ENCODE peak calls at places on chromosomes 11 and 22, in four cellular contexts. One of them, this sample, is unnamed.

GRCh38 chr11:20536784-20537183 is 62.6 kb upstream of the SLC6A5 start:
- DNase-seq in NCI-H69: peak; percentile 61
- DNase-seq in NCI-H1092: no peak
- DNase-seq in PC-3: no peak
- DNase-seq in this sample: no peak

GRCh38 chr11:32113200-32113599 is 22.3 kb downstream of the RCN1 start:
- DNase-seq in NCI-H1092: no peak
- DNase-seq in NCI-H69: peak; percentile 92
- DNase-seq in PC-3: no peak
- DNase-seq in this sample: peak; percentile 48

GRCh38 chr11:111635706-111636045 is 33.4 kb downstream of the SIK2 start:
- DNase-seq in PC-3: no peak
- DNase-seq in NCI-H1092: peak; percentile 80
- DNase-seq in NCI-H69: peak; percentile 84
- DNase-seq in this sample: no peak

GRCh38 chr22:20151276-20151588 is 377 bp upstream of the CCDC188 start:
- DNase-seq in PC-3: no peak
- DNase-seq in NCI-H69: no peak
- DNase-seq in NCI-H1092: no peak
- DNase-seq in this sample: no peak

GRCh38 chr22:25833091-25833490 is 91.1 kb downstream of the MYO18B start:
- DNase-seq in NCI-H69: no peak
- DNase-seq in PC-3: no peak
- DNase-seq in NCI-H1092: no peak
- DNase-seq in this sample: no peak

GRCh38 chr22:21816787-21817496 is 50.5 kb downstream of the MAPK1 start:
- DNase-seq in NCI-H69: peak; percentile 47
- DNase-seq in PC-3: peak; percentile 84
- DNase-seq in NCI-H1092: no peak
- DNase-seq in this sample: peak; percentile 70

GRCh38 chr22:37171662-37172061 is 16.4 kb downstream of the C1QTNF6 start:
- DNase-seq in PC-3: no peak
- DNase-seq in NCI-H69: no peak
- DNase-seq in NCI-H1092: no peak
- DNase-seq in this sample: no peak

GRCh38 chr22:27990879-27991278 is 71.8 kb upstream of the PITPNB start:
- DNase-seq in PC-3: peak; percentile 6
- DNase-seq in NCI-H69: peak; percentile 58
- DNase-seq in NCI-H1092: no peak
- DNase-seq in this sample: peak; percentile 1

GRCh38 chr22:22371031-22371541 is 126.5 kb downstream of the VPREB1 start:
- DNase-seq in NCI-H1092: no peak
- DNase-seq in NCI-H69: peak; percentile 31
- DNase-seq in PC-3: no peak
- DNase-seq in this sample: peak; percentile 10

GRCh38 chr11:6604081-6604626 is 580 bp downstream of the ILK start:
- DNase-seq in NCI-H1092: no peak
- DNase-seq in PC-3: peak; percentile 37
- DNase-seq in NCI-H69: peak; percentile 59
- DNase-seq in this sample: peak; percentile 62

GRCh38 chr11:76700177-76701100 is 29.9 kb upstream of the LRRC32 start:
- DNase-seq in NCI-H1092: no peak
- DNase-seq in PC-3: peak; percentile 61
- DNase-seq in NCI-H69: no peak
- DNase-seq in this sample: no peak